ENCODE peak calls at places on chromosomes 13 and 19, in five cellular contexts. F is H54, A is thyroid gland, S is omental fat pad, P is RKO. O is an unnamed sample.
A peak's percentile ranks its signal among the peaks of the same experiment; 100 is the strongest.

GRCh38 chr13:72221276-72221962 is 354.4 kb upstream of the DACH1 start:
- DNase-seq in F (peak; percentile 26), A (peak; percentile 35), S (no peak), P (peak; percentile 42), O (peak; percentile 47)

GRCh38 chr19:56105090-56105701 is 15.9 kb downstream of the ZNF787 start:
- DNase-seq in F (peak; percentile 65), A (peak; percentile 95), S (peak; percentile 64), P (no peak), O (peak; percentile 89)

GRCh38 chr13:81713201-81713600 is 1372.3 kb upstream of the SPRY2 start:
- DNase-seq in F (no peak), A (no peak), S (no peak), P (no peak), O (no peak)

GRCh38 chr19:489418-490196 is 6.7 kb upstream of the MADCAM1 start:
- DNase-seq in F (no peak), A (no peak), S (no peak), P (peak; percentile 51), O (no peak)

GRCh38 chr19:16373539-16373938 is 48.9 kb downstream of the KLF2 start:
- DNase-seq in F (peak; percentile 47), A (no peak), S (no peak), P (no peak), O (no peak)

GRCh38 chr19:55643733-55644116 is 276 bp downstream of the ZNF581 start:
- DNase-seq in F (no peak), A (no peak), S (no peak), P (no peak), O (no peak)

GRCh38 chr13:53405616-53406015 is 377.0 kb downstream of the OLFM4 start:
- DNase-seq in F (no peak), A (no peak), S (no peak), P (peak; percentile 24), O (no peak)

GRCh38 chr19:40614595-40615411 is 13.6 kb downstream of the LTBP4 start:
- DNase-seq in F (peak; percentile 94), A (peak; percentile 80), S (peak; percentile 79), P (peak; percentile 53), O (no peak)

GRCh38 chr19:46232468-46232867 is 2.9 kb downstream of the IGFL1 start:
- DNase-seq in F (no peak), A (no peak), S (no peak), P (no peak), O (no peak)

GRCh38 chr13:50476579-50476978 is 366.9 kb downstream of the DLEU7 start:
- DNase-seq in F (no peak), A (no peak), S (no peak), P (no peak), O (no peak)

GRCh38 chr19:4140237-4140711 is 13.2 kb upstream of the CREB3L3 start:
- DNase-seq in F (peak; percentile 86), A (peak; percentile 19), S (no peak), P (peak; percentile 88), O (peak; percentile 56)

GRCh38 chr19:33214621-33215020 is 11.0 kb downstream of the SLC7A10 start:
- DNase-seq in F (peak; percentile 76), A (no peak), S (no peak), P (no peak), O (no peak)

GRCh38 chr19:7680606-7681335 is at the start of gene TRAPPC5:
- DNase-seq in F (peak; percentile 90), A (peak; percentile 82), S (peak; percentile 70), P (peak; percentile 80), O (peak; percentile 89)

GRCh38 chr13:50072676-50073075 is 57.4 kb downstream of the KCNRG start:
- DNase-seq in F (no peak), A (no peak), S (no peak), P (no peak), O (no peak)

GRCh38 chr19:18322318-18322758 is 538 bp downstream of the LSM4 start:
- DNase-seq in F (no peak), A (peak; percentile 47), S (no peak), P (peak; percentile 75), O (no peak)

GRCh38 chr13:113399755-113400149 is 35.8 kb upstream of the GRTP1 start:
- DNase-seq in F (no peak), A (no peak), S (no peak), P (no peak), O (peak; percentile 22)

GRCh38 chr13:66835040-66835628 is 395.0 kb downstream of the PCDH9 start:
- DNase-seq in F (no peak), A (peak; percentile 80), S (peak; percentile 57), P (no peak), O (peak; percentile 78)

GRCh38 chr19:41431426-41432386 is 4.5 kb upstream of the B3GNT8 start:
- DNase-seq in F (no peak), A (no peak), S (no peak), P (no peak), O (peak; percentile 77)

GRCh38 chr19:39546599-39546998 is 6.6 kb upstream of the EID2 start:
- DNase-seq in F (no peak), A (no peak), S (no peak), P (no peak), O (no peak)

GRCh38 chr13:27131906-27132305 is 39.7 kb downstream of the USP12 start:
- DNase-seq in F (no peak), A (no peak), S (no peak), P (no peak), O (no peak)

GRCh38 chr13:79589605-79590511 is 108.9 kb downstream of the NDFIP2 start:
- DNase-seq in F (no peak), A (no peak), S (no peak), P (no peak), O (no peak)

GRCh38 chr19:17469371-17470203 is 737 bp upstream of the SLC27A1 start:
- DNase-seq in F (peak; percentile 79), A (peak; percentile 98), S (peak; percentile 93), P (peak; percentile 91), O (peak; percentile 95)

GRCh38 chr13:20446405-20446804 is 79.3 kb downstream of the CRYL1 start:
- DNase-seq in F (no peak), A (no peak), S (no peak), P (no peak), O (no peak)

GRCh38 chr19:2602391-2603181 is 99.9 kb downstream of the GNG7 start:
- DNase-seq in F (peak; percentile 62), A (peak; percentile 90), S (no peak), P (no peak), O (peak; percentile 92)

GRCh38 chr13:78160793-78161192 is 242.2 kb upstream of the EDNRB start:
- DNase-seq in F (no peak), A (no peak), S (no peak), P (no peak), O (no peak)

GRCh38 chr13:71864981-71865857 is 1.8 kb downstream of the DACH1 start:
- DNase-seq in F (no peak), A (no peak), S (no peak), P (no peak), O (peak; percentile 46)

GRCh38 chr19:8600816-8601215 is 9.7 kb downstream of the ADAMTS10 start:
- DNase-seq in F (no peak), A (no peak), S (no peak), P (no peak), O (no peak)

GRCh38 chr13:111318396-111318795 is 2.0 kb upstream of the TEX29 start:
- DNase-seq in F (no peak), A (no peak), S (no peak), P (no peak), O (no peak)

GRCh38 chr13:88592105-88592504 is 920.9 kb downstream of the SLITRK5 start:
- DNase-seq in F (no peak), A (no peak), S (no peak), P (no peak), O (no peak)

O was measured in left lobe of liver.